ENCODE peak calls at places on chromosome 5, in five cellular contexts. Z is NCI-H460, Q is esophagus squamous epithelium, G is cerebellar nuclear complex, K is HuH-7. O is an unnamed sample.
A peak's percentile ranks its signal among the peaks of the same experiment; 100 is the strongest.

GRCh38 chr5:121758640-121759039 is 93.0 kb upstream of the FTMT start:
- DNase-seq in G (no peak), Q (no peak), K (no peak), Z (no peak), O (no peak)

GRCh38 chr5:172642046-172642409 is 965 bp downstream of the NEURL1B start:
- DNase-seq in K (no peak), G (no peak), Q (no peak), Z (no peak), O (no peak)

GRCh38 chr5:84274585-84275468 is 109.9 kb downstream of the EDIL3 start:
- DNase-seq in Z (peak; percentile 37), Q (no peak), G (no peak), K (peak; percentile 13), O (peak; percentile 56)

GRCh38 chr5:167623354-167623753 is 668.1 kb upstream of the WWC1 start:
- DNase-seq in Q (no peak), Z (no peak), K (no peak), G (no peak), O (no peak)

GRCh38 chr5:60207031-60207430 is 313.5 kb upstream of the PDE4D start:
- DNase-seq in Z (no peak), G (no peak), K (no peak), Q (no peak), O (no peak)

GRCh38 chr5:136094913-136095641 is 37.6 kb upstream of the SMAD5 start:
- DNase-seq in Q (no peak), Z (no peak), G (no peak), K (no peak), O (no peak)

GRCh38 chr5:131795128-131795719 is 1.6 kb downstream of the FNIP1 start:
- DNase-seq in Q (no peak), K (no peak), G (no peak), Z (no peak), O (no peak)

GRCh38 chr5:138065102-138065501 is 18.7 kb upstream of the WNT8A start:
- DNase-seq in Q (no peak), K (peak; percentile 32), Z (no peak), G (no peak), O (peak; percentile 35)

GRCh38 chr5:75037106-75037505 is 15.3 kb downstream of the GCNT4 start:
- DNase-seq in G (no peak), Q (no peak), Z (no peak), K (no peak), O (no peak)

GRCh38 chr5:1057841-1058548 is 49.4 kb downstream of the NKD2 start:
- DNase-seq in Z (no peak), K (no peak), G (no peak), Q (no peak), O (no peak)

GRCh38 chr5:37825334-37825915 is 14.4 kb downstream of the GDNF start:
- DNase-seq in Z (no peak), Q (no peak), K (no peak), G (no peak), O (no peak)

GRCh38 chr5:137751869-137752491 is 2.2 kb downstream of the HNRNPA0 start:
- DNase-seq in G (no peak), K (peak; percentile 40), Z (peak; percentile 68), Q (no peak), O (peak; percentile 62)

GRCh38 chr5:21152611-21153010 is 1164.6 kb upstream of the CDH18 start:
- DNase-seq in G (no peak), K (no peak), Q (no peak), Z (peak; percentile 76), O (no peak)

GRCh38 chr5:149030838-149031397 is 31.9 kb downstream of the SH3TC2 start:
- DNase-seq in G (no peak), K (no peak), Q (no peak), Z (no peak), O (no peak)

GRCh38 chr5:172164773-172165212 is 23.2 kb downstream of the STK10 start:
- DNase-seq in G (no peak), K (no peak), Z (no peak), Q (no peak), O (no peak)

GRCh38 chr5:38757451-38758245 is 88.2 kb upstream of the OSMR start:
- DNase-seq in Z (no peak), Q (no peak), K (no peak), G (no peak), O (no peak)